ENCODE peak calls at places on chromosomes 6 and 20, in ten cellular contexts. L, P, D, Y, O, V, Z, F, S and G are unnamed samples.

GRCh38 chr6:151087861-151088598 is 151.7 kb upstream of the AKAP12 start:
- DNase-seq in F (peak; percentile 34), P (no peak), D (no peak), Y (peak; percentile 63), L (peak; percentile 82), Z (no peak), O (no peak), V (no peak), S (peak; percentile 20), G (peak; percentile 91)

GRCh38 chr6:144395014-144395413 is 109.9 kb downstream of the UTRN start:
- DNase-seq in O (no peak), D (no peak), L (peak; percentile 29), Z (no peak), Y (no peak), F (no peak), V (no peak), S (no peak), P (no peak), G (no peak)

GRCh38 chr6:123519191-123519510 is 117.6 kb downstream of the TRDN start:
- DNase-seq in O (no peak), V (no peak), F (no peak), Y (peak; percentile 81), S (peak; percentile 68), Z (no peak), D (no peak), P (no peak), L (no peak), G (no peak)

GRCh38 chr20:57655812-57656161 is 35.6 kb upstream of the ZBP1 start:
- DNase-seq in Z (peak; percentile 20), S (no peak), V (no peak), P (peak; percentile 16), O (no peak), D (no peak), L (no peak), F (no peak), Y (no peak), G (no peak)

GRCh38 chr6:87730310-87730709 is 28.3 kb upstream of the AKIRIN2 start:
- DNase-seq in Z (no peak), O (peak; percentile 93), Y (peak; percentile 60), F (peak; percentile 44), V (no peak), D (no peak), P (no peak), L (peak; percentile 63), S (peak; percentile 82), G (peak; percentile 35)

GRCh38 chr6:18262812-18263560 is 1.3 kb downstream of the DEK start:
- DNase-seq in L (peak; percentile 9), S (no peak), V (no peak), P (no peak), Z (no peak), F (no peak), Y (no peak), O (peak; percentile 32), D (peak; percentile 22), G (no peak)

GRCh38 chr6:37724530-37725220 is 27.0 kb upstream of the MDGA1 start:
- DNase-seq in Y (no peak), L (no peak), V (no peak), D (no peak), O (no peak), S (no peak), F (no peak), Z (no peak), P (no peak), G (no peak)

GRCh38 chr6:133235219-133235618 is 5.9 kb upstream of the EYA4 start:
- DNase-seq in Z (no peak), L (no peak), Y (no peak), F (no peak), D (no peak), O (peak; percentile 18), S (no peak), P (no peak), V (no peak), G (no peak)

GRCh38 chr6:31907158-31907813 is 5.4 kb upstream of the ZBTB12 start:
- DNase-seq in Y (no peak), V (no peak), L (peak; percentile 85), S (no peak), F (peak; percentile 24), O (no peak), P (no peak), D (peak; percentile 33), Z (no peak), G (peak; percentile 85)

GRCh38 chr20:1267161-1267560 is 1.1 kb downstream of the SNPH start:
- DNase-seq in O (no peak), D (peak; percentile 11), Y (no peak), P (no peak), S (no peak), F (no peak), Z (no peak), V (no peak), L (no peak), G (no peak)

GRCh38 chr6:36793913-36794703 is 45.1 kb downstream of the CPNE5 start:
- DNase-seq in Z (no peak), L (peak; percentile 12), D (peak; percentile 47), V (no peak), S (no peak), F (no peak), P (no peak), Y (no peak), O (no peak), G (no peak)

GRCh38 chr6:1170793-1171192 is 141.1 kb upstream of the FOXQ1 start:
- DNase-seq in O (no peak), D (no peak), P (peak; percentile 23), Y (no peak), F (no peak), S (no peak), V (no peak), L (no peak), Z (no peak), G (no peak)

GRCh38 chr20:21520702-21521595 is 7.1 kb upstream of the NKX2-2 start:
- DNase-seq in O (peak; percentile 65), V (no peak), Z (no peak), D (peak; percentile 88), Y (no peak), L (no peak), F (no peak), S (no peak), P (no peak), G (peak; percentile 15)

GRCh38 chr6:54267798-54268197 is 40.4 kb upstream of the TINAG start:
- DNase-seq in Z (no peak), L (peak; percentile 60), O (peak; percentile 73), Y (no peak), S (no peak), D (peak; percentile 73), V (no peak), F (peak; percentile 54), P (no peak), G (peak; percentile 39)

DNA sequence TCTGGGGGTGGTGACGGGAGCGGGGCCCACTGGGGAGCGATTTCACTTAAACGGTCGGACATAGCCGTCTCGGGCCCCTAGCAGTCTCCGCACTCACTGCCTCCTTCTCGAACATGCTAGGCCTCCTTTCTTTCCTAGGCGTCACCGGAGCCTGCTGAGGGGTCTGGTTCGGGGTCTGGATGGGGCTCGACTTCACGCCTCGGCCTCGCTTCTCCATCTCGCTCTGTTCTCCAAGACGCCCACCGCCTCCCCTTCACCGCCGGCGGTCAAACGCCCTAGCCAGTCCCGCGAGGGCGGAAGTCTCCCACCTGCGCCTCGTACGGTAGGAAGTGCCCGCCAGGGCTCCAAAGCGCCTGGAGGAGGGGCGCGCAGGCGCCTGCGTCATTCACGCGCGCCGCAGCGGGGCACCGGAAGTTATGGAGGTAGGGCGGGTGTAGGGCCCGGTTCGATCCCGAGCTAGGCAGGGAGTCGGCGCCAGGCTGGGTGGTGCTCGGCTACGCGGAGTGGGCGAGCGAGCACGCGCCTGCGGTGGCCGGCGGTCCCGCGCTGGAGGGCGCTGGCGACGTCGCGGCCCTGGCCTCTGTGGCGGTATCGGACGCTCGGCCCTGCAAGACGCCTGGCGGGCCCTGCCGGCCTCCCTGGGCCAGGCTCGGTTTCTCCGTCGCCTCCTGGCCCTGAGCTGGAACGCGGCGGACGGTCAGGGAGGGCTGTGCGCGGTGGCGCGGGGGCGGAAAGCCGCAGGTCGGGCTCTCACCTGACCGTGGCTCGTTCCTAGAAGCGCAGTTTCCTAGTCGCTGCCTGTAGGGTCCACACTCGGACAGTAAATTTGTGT is at the start of the genes DYNLT2 and ERMARD:
- DNase-seq in O (peak; percentile 95), S (peak; percentile 96), D (peak; percentile 98), P (peak; percentile 98), F (peak; percentile 95), V (peak; percentile 96), Z (peak; percentile 96), L (peak; percentile 94), Y (peak; percentile 92), G (peak; percentile 91)
- TF ChIP-seq CTCF in O (peak; percentile 23), S (peak; percentile 25), D (peak; percentile 21), P (peak; percentile 21), F (peak; percentile 17), V (peak; percentile 27), Z (peak; percentile 8), L (peak; percentile 23), Y (peak; percentile 21), G (peak; percentile 19)

GRCh38 chr20:63635431-63636141 is 8.7 kb upstream of the GMEB2 start:
- DNase-seq in F (peak; percentile 50), O (no peak), L (no peak), P (no peak), Y (no peak), S (no peak), V (no peak), D (no peak), Z (peak; percentile 41), G (no peak)
- H3K4me3 ChIP-seq in F (no peak overlapping the region), O (no peak overlapping the region), L (no peak overlapping the region), P (no peak overlapping the region), Y (no peak overlapping the region), S (no peak overlapping the region), V (no peak overlapping the region), D (no peak overlapping the region), Z (no peak overlapping the region), G (no peak overlapping the region)

DNA sequence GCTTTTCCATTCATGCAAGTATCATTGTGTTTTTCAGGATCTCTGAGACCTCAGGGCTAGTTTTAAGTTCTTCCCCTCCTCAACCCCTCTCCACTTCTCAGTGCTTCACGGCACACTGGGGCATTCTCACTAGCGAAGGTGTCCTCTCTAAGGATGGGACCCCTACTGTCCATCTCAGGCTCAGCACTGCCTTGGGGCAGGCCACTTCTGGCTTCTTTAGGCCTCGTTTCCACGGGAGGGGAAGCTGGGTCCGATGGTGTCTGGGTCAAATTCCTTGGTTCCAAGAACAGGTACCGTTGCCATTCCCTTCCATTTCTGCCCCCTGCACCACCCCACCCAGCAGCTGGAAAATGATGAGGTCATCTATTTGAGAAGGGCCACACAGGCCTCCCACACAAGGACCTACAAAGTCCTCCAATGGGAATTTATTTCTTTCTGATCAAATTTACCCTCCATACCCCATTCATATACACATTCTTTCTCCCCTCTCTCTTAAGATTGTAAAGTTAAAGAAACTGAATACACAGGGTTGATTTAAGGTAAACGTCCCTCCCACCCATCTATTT is 17.2 kb downstream of the GNAS start:
- DNase-seq in D (no peak), S (no peak), O (no peak), P (no peak), V (no peak), Y (no peak), Z (no peak), L (no peak), F (no peak), G (no peak)
- TF ChIP-seq CTCF in D (no peak), S (no peak), O (no peak), P (no peak), V (no peak), Y (no peak), Z (no peak), L (no peak), F (no peak), G (no peak)

DNA sequence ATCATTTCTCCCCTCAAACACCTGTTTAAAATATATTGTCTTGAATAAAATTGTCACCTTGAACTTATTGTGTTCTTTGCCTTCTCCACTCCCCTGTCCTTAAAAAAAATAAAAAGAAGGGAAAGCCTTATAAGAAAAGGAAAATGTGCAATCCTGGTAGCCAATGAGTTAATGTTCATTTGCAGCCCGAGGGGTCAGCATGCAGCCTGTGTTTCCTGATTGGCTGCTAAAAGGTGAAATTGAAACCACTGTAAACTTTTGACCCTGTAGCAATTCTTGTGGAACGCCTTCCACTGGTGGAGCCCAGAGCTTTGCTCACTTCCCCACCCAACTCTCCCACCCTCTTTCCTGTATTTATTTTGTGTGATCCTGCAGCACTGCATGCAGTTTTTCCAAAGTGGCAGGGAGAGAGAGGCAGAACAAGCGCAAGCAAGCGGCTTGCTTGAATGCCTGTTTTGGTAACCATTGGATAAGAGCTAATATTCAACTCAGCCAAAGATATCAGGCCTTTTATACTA is 74.9 kb downstream of the NCOA3 start:
- DNase-seq in L (peak; percentile 90), O (peak; percentile 59), S (no peak), V (peak; percentile 71), D (peak; percentile 32), Y (peak; percentile 81), F (peak; percentile 71), Z (peak; percentile 55), P (no peak), G (peak; percentile 54)
- H3K4me3 ChIP-seq in L (no peak overlapping the region), O (no peak overlapping the region), S (peak overlapping the region; percentile 45), V (peak overlapping the region; percentile 20), D (no peak overlapping the region), Y (no peak overlapping the region), F (no peak overlapping the region), Z (peak overlapping the region; percentile 24), P (no peak overlapping the region), G (peak overlapping the region; percentile 21)